ENCODE peak calls at places on chromosomes 3 and 15, in ten cellular contexts. K is left ventricle myocardium inferior; F is EH; Y is HTR-8/SVneo; S is ovary; U is stimulated activated naive CD8-positive, alpha-beta T cell treated with anti-CD3 and anti-CD28 coated beads, Interleukin-15, Interleukin-2, amounts not matched to agents 100 U/mL and 50 U/mL, for 24 hours; M is activated CD4-positive, alpha-beta T cell treated with anti-CD3 and anti-CD28 coated beads, Interleukin-2, amount 50 U/mL, for 24 hours; R is AG10803; P is mucosa of descending colon; D is astrocyte of the spinal cord. O is an unnamed sample.

GRCh38 chr15:62119224-62119925 is 45.7 kb downstream of the C2CD4B start:
- DNase-seq in R (peak; percentile 94), Y (peak; percentile 78), F (peak; percentile 95), P (no peak), U (peak; percentile 15), M (peak; percentile 40), D (peak; percentile 93), S (no peak), K (no peak), O (peak; percentile 29)

GRCh38 chr3:135310317-135310716 is 515.3 kb downstream of the EPHB1 start:
- DNase-seq in P (no peak), R (no peak), Y (no peak), M (no peak), K (no peak), D (no peak), S (no peak), F (no peak), U (no peak), O (no peak)

GRCh38 chr3:194738254-194739093 is 52.8 kb downstream of the FAM43A start:
- DNase-seq in R (peak; percentile 45), U (no peak), F (peak; percentile 73), Y (no peak), S (no peak), P (no peak), D (peak; percentile 36), K (peak; percentile 77), M (no peak), O (peak; percentile 79)

GRCh38 chr3:23944861-23945652 is at the start of gene NR1D2:
- DNase-seq in Y (peak; percentile 69), R (peak; percentile 81), U (peak; percentile 83), K (peak; percentile 88), S (peak; percentile 87), F (peak; percentile 85), D (peak; percentile 78), P (peak; percentile 87), M (peak; percentile 49), O (peak; percentile 89)

GRCh38 chr3:188950832-188951489 is 220.8 kb upstream of the TPRG1 start:
- DNase-seq in M (peak; percentile 47), P (peak; percentile 57), S (peak; percentile 92), D (peak; percentile 98), K (peak; percentile 61), F (peak; percentile 99), U (peak; percentile 49), R (peak; percentile 92), Y (peak; percentile 64), O (peak; percentile 49)

GRCh38 chr15:72923304-72923703 is 129.0 kb upstream of the NEO1 start:
- DNase-seq in U (no peak), Y (no peak), D (no peak), S (no peak), K (no peak), P (no peak), F (no peak), M (no peak), R (no peak), O (no peak)

GRCh38 chr15:33569036-33569435 is 258.3 kb downstream of the RYR3 start:
- DNase-seq in U (no peak), F (no peak), D (no peak), P (no peak), S (no peak), M (no peak), R (no peak), K (no peak), Y (no peak), O (no peak)

GRCh38 chr3:98012974-98013373 is 22.1 kb downstream of the GABRR3 start:
- DNase-seq in F (peak; percentile 6), P (no peak), M (no peak), U (no peak), R (peak; percentile 25), Y (no peak), D (no peak), K (no peak), S (no peak), O (no peak)

GRCh38 chr3:70873686-70874085 is 561.2 kb upstream of the MDFIC2 start:
- DNase-seq in F (no peak), R (no peak), D (no peak), Y (no peak), U (no peak), S (no peak), K (no peak), P (no peak), M (no peak), O (no peak)